ENCODE peak calls at places on chromosome 10, in eight cellular contexts. One of them, this sample, is unnamed. For H3K9me3, the result is how much of the 10 kb centered on the place peaks cover.

GRCh38 chr10:131775444-131775832 is 125.4 kb upstream of the PPP2R2D start:
- DNase-seq in sigmoid colon: peak
- DNase-seq in Peyer's patch: no peak
- DNase-seq in H1: no peak
- DNase-seq in IMR-90: no peak
- DNase-seq in breast epithelium: no peak
- DNase-seq in heart left ventricle: no peak
- DNase-seq in right lobe of liver: no peak
- DNase-seq in this sample: no peak

GRCh38 chr10:72329290-72330058 is 25.2 kb downstream of the DNAJB12 start:
- DNase-seq in sigmoid colon: no peak
- DNase-seq in Peyer's patch: no peak
- DNase-seq in H1: no peak
- DNase-seq in IMR-90: no peak
- DNase-seq in breast epithelium: no peak
- DNase-seq in heart left ventricle: peak
- DNase-seq in right lobe of liver: no peak
- DNase-seq in this sample: no peak

GRCh38 chr10:14153570-14154055 is 177.1 kb downstream of the FRMD4A start:
- DNase-seq in sigmoid colon: no peak
- DNase-seq in Peyer's patch: no peak
- DNase-seq in H1: no peak
- DNase-seq in IMR-90: peak
- DNase-seq in breast epithelium: no peak
- DNase-seq in heart left ventricle: peak
- DNase-seq in right lobe of liver: no peak
- DNase-seq in this sample: no peak

GRCh38 chr10:85978566-85979358 is 387.8 kb downstream of the GRID1 start:
- DNase-seq in sigmoid colon: no peak
- DNase-seq in Peyer's patch: no peak
- DNase-seq in H1: no peak
- DNase-seq in IMR-90: no peak
- DNase-seq in breast epithelium: no peak
- DNase-seq in heart left ventricle: no peak
- DNase-seq in right lobe of liver: no peak
- DNase-seq in this sample: peak

GRCh38 chr10:24616536-24616935 is 107.2 kb downstream of the ARHGAP21 start:
- DNase-seq in sigmoid colon: no peak
- DNase-seq in Peyer's patch: no peak
- DNase-seq in H1: no peak
- DNase-seq in IMR-90: peak
- DNase-seq in breast epithelium: no peak
- DNase-seq in heart left ventricle: no peak
- DNase-seq in right lobe of liver: no peak
- DNase-seq in this sample: no peak

GRCh38 chr10:14254368-14254767 is 76.4 kb downstream of the FRMD4A start:
- DNase-seq in sigmoid colon: no peak
- DNase-seq in Peyer's patch: no peak
- DNase-seq in H1: no peak
- DNase-seq in IMR-90: no peak
- DNase-seq in breast epithelium: no peak
- DNase-seq in heart left ventricle: no peak
- DNase-seq in right lobe of liver: no peak
- DNase-seq in this sample: no peak

GRCh38 chr10:58641095-58641531 is 128.4 kb downstream of the BICC1 start:
- DNase-seq in sigmoid colon: no peak
- DNase-seq in Peyer's patch: no peak
- DNase-seq in H1: no peak
- DNase-seq in IMR-90: peak
- DNase-seq in breast epithelium: peak
- DNase-seq in heart left ventricle: no peak
- DNase-seq in right lobe of liver: no peak
- DNase-seq in this sample: no peak

GRCh38 chr10:61960396-61961120 is 59.1 kb downstream of the ARID5B start:
- DNase-seq in sigmoid colon: no peak
- DNase-seq in Peyer's patch: no peak
- DNase-seq in H1: no peak
- DNase-seq in IMR-90: peak
- DNase-seq in breast epithelium: no peak
- DNase-seq in heart left ventricle: no peak
- DNase-seq in right lobe of liver: no peak
- DNase-seq in this sample: no peak

GRCh38 chr10:70664702-70665195 is 7.6 kb upstream of the ADAMTS14 start:
- DNase-seq in sigmoid colon: peak
- DNase-seq in Peyer's patch: no peak
- DNase-seq in H1: no peak
- DNase-seq in IMR-90: peak
- DNase-seq in breast epithelium: no peak
- DNase-seq in heart left ventricle: peak
- DNase-seq in right lobe of liver: no peak
- DNase-seq in this sample: no peak

GRCh38 chr10:32326680-32327363 is 20.1 kb downstream of the EPC1 start:
- DNase-seq in sigmoid colon: no peak
- DNase-seq in Peyer's patch: no peak
- DNase-seq in H1: no peak
- DNase-seq in IMR-90: no peak
- DNase-seq in breast epithelium: no peak
- DNase-seq in heart left ventricle: no peak
- DNase-seq in right lobe of liver: no peak
- DNase-seq in this sample: no peak

GRCh38 chr10:6766061-6766460 is 186.0 kb upstream of the PRKCQ start:
- DNase-seq in sigmoid colon: no peak
- DNase-seq in Peyer's patch: no peak
- DNase-seq in H1: no peak
- DNase-seq in IMR-90: peak
- DNase-seq in breast epithelium: no peak
- DNase-seq in heart left ventricle: no peak
- DNase-seq in right lobe of liver: no peak
- DNase-seq in this sample: no peak

GRCh38 chr10:44010873-44011602 is 362.4 kb upstream of the ZNF32 start:
- DNase-seq in sigmoid colon: no peak
- DNase-seq in Peyer's patch: no peak
- DNase-seq in H1: no peak
- DNase-seq in IMR-90: peak
- DNase-seq in breast epithelium: no peak
- DNase-seq in heart left ventricle: peak
- DNase-seq in right lobe of liver: no peak
- DNase-seq in this sample: no peak
- TF ChIP-seq POLR2A in sigmoid colon: no peak
- TF ChIP-seq POLR2A in Peyer's patch: no peak
- TF ChIP-seq POLR2A in H1: no peak
- TF ChIP-seq POLR2A in IMR-90: no peak
- TF ChIP-seq POLR2A in breast epithelium: no peak
- TF ChIP-seq POLR2A in heart left ventricle: no peak
- TF ChIP-seq POLR2A in right lobe of liver: no peak
- TF ChIP-seq POLR2A in this sample: no peak

DNA sequence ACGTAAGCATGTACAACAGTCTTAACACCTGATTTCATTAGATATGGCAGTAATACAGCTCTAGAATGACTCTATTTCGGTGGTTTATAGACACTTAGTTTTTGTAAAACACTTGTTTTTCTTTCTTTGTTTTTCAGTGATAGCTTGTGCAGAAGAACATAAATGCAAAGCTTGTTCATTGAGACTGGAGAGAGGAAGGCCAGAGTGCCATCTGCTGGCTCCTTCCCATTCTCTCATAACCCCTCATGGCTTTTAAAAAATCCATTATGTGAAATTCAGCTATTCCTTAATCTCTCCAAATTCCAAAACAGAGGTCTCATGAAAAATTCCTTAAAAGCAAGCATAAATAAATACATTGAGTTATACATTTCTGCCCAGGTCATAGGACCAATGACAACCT is 76.3 kb downstream of the CACNB2 start:
- DNase-seq in sigmoid colon: no peak
- DNase-seq in Peyer's patch: no peak
- DNase-seq in H1: no peak
- DNase-seq in IMR-90: peak
- DNase-seq in breast epithelium: no peak
- DNase-seq in heart left ventricle: no peak
- DNase-seq in right lobe of liver: no peak
- DNase-seq in this sample: no peak
- TF ChIP-seq CTCF in sigmoid colon: peak
- TF ChIP-seq CTCF in Peyer's patch: no peak
- TF ChIP-seq CTCF in H1: no peak
- TF ChIP-seq CTCF in IMR-90: peak
- TF ChIP-seq CTCF in breast epithelium: no peak
- TF ChIP-seq CTCF in heart left ventricle: peak
- TF ChIP-seq CTCF in right lobe of liver: no peak
- TF ChIP-seq CTCF in this sample: no peak

GRCh38 chr10:37947526-37947925 is 28.9 kb downstream of the ZNF25 start:
- DNase-seq in sigmoid colon: no peak
- DNase-seq in Peyer's patch: no peak
- DNase-seq in H1: no peak
- DNase-seq in IMR-90: no peak
- DNase-seq in breast epithelium: no peak
- DNase-seq in heart left ventricle: no peak
- DNase-seq in right lobe of liver: no peak
- DNase-seq in this sample: no peak
- H3K9me3 ChIP-seq in sigmoid colon: under half
- H3K9me3 ChIP-seq in Peyer's patch: under half
- H3K9me3 ChIP-seq in H1: half or more
- H3K9me3 ChIP-seq in IMR-90: under half
- H3K9me3 ChIP-seq in breast epithelium: under half
- H3K9me3 ChIP-seq in heart left ventricle: under half
- H3K9me3 ChIP-seq in right lobe of liver: under half
- H3K9me3 ChIP-seq in this sample: under half

GRCh38 chr10:99983280-99983988 is 26.3 kb downstream of the DNMBP start:
- DNase-seq in sigmoid colon: no peak
- DNase-seq in Peyer's patch: peak
- DNase-seq in H1: no peak
- DNase-seq in IMR-90: peak
- DNase-seq in breast epithelium: no peak
- DNase-seq in heart left ventricle: peak
- DNase-seq in right lobe of liver: peak
- DNase-seq in this sample: no peak
- TF ChIP-seq POLR2A in sigmoid colon: no peak
- TF ChIP-seq POLR2A in Peyer's patch: no peak
- TF ChIP-seq POLR2A in H1: no peak
- TF ChIP-seq POLR2A in IMR-90: peak
- TF ChIP-seq POLR2A in breast epithelium: no peak
- TF ChIP-seq POLR2A in heart left ventricle: no peak
- TF ChIP-seq POLR2A in right lobe of liver: no peak
- TF ChIP-seq POLR2A in this sample: no peak

GRCh38 chr10:130188195-130189175 is 52.3 kb downstream of the GLRX3 start:
- DNase-seq in sigmoid colon: no peak
- DNase-seq in Peyer's patch: no peak
- DNase-seq in H1: no peak
- DNase-seq in IMR-90: no peak
- DNase-seq in breast epithelium: no peak
- DNase-seq in heart left ventricle: no peak
- DNase-seq in right lobe of liver: no peak
- DNase-seq in this sample: no peak
- TF ChIP-seq CTCF in sigmoid colon: no peak
- TF ChIP-seq CTCF in Peyer's patch: no peak
- TF ChIP-seq CTCF in H1: no peak
- TF ChIP-seq CTCF in IMR-90: no peak
- TF ChIP-seq CTCF in breast epithelium: no peak
- TF ChIP-seq CTCF in heart left ventricle: no peak
- TF ChIP-seq CTCF in right lobe of liver: no peak
- TF ChIP-seq CTCF in this sample: no peak

GRCh38 chr10:37643187-37643586 is 214.2 kb downstream of the ZNF248 start:
- DNase-seq in sigmoid colon: no peak
- DNase-seq in Peyer's patch: no peak
- DNase-seq in H1: no peak
- DNase-seq in IMR-90: no peak
- DNase-seq in breast epithelium: no peak
- DNase-seq in heart left ventricle: no peak
- DNase-seq in right lobe of liver: no peak
- DNase-seq in this sample: no peak
- H3K9me3 ChIP-seq in sigmoid colon: under half
- H3K9me3 ChIP-seq in Peyer's patch: under half
- H3K9me3 ChIP-seq in H1: half or more
- H3K9me3 ChIP-seq in IMR-90: under half
- H3K9me3 ChIP-seq in breast epithelium: under half
- H3K9me3 ChIP-seq in heart left ventricle: under half
- H3K9me3 ChIP-seq in right lobe of liver: under half
- H3K9me3 ChIP-seq in this sample: under half

GRCh38 chr10:75235375-75236177 is at the start of gene COMTD1:
- DNase-seq in sigmoid colon: peak
- DNase-seq in Peyer's patch: peak
- DNase-seq in H1: peak
- DNase-seq in IMR-90: peak
- DNase-seq in breast epithelium: peak
- DNase-seq in heart left ventricle: peak
- DNase-seq in right lobe of liver: peak
- DNase-seq in this sample: no peak
- TF ChIP-seq POLR2A in sigmoid colon: no peak
- TF ChIP-seq POLR2A in Peyer's patch: peak
- TF ChIP-seq POLR2A in H1: peak
- TF ChIP-seq POLR2A in IMR-90: peak
- TF ChIP-seq POLR2A in breast epithelium: no peak
- TF ChIP-seq POLR2A in heart left ventricle: peak
- TF ChIP-seq POLR2A in right lobe of liver: no peak
- TF ChIP-seq POLR2A in this sample: no peak

DNA sequence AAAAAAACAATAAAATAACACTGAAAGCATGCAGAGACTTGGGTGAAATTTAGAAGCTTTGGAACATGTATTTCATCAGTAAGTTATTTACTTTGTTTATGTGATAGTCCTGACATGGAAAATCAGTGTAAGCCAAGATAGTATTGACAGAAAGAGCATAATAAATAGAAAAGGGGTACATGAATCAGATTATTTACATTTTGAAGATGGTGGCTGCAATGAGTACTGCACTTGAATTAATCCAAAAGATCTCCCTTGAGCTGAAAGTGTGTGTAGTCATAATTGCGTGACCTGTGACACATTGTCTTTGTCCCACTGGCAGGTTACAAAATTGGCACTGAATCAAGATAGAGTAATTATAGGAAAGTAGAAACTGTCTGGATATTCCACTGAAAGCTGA is 562.9 kb downstream of the GFRA1 start:
- DNase-seq in sigmoid colon: no peak
- DNase-seq in Peyer's patch: no peak
- DNase-seq in H1: no peak
- DNase-seq in IMR-90: no peak
- DNase-seq in breast epithelium: no peak
- DNase-seq in heart left ventricle: no peak
- DNase-seq in right lobe of liver: no peak
- DNase-seq in this sample: no peak
- TF ChIP-seq CTCF in sigmoid colon: no peak
- TF ChIP-seq CTCF in Peyer's patch: no peak
- TF ChIP-seq CTCF in H1: no peak
- TF ChIP-seq CTCF in IMR-90: no peak
- TF ChIP-seq CTCF in breast epithelium: no peak
- TF ChIP-seq CTCF in heart left ventricle: no peak
- TF ChIP-seq CTCF in right lobe of liver: no peak
- TF ChIP-seq CTCF in this sample: no peak

DNA sequence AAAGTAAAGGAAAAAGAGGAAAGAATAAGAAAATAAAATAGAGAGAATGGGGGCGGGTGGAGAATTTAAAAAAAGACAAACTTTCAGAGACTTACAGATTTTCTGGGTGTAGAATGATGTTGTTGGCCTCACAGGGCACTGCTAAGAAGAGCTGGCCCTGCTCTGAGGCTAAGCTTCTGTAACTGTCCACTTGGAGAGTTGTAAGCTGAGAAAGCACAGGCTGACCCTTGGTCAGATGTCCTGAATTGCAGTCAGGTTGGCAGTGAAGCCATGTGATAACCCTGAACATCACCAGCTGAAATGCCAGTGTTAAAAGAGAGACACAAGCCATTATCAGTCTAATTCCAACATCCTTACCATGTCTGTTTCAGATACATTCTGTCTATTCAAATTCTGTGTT is 272.1 kb upstream of the SORCS1 start:
- DNase-seq in sigmoid colon: no peak
- DNase-seq in Peyer's patch: no peak
- DNase-seq in H1: no peak
- DNase-seq in IMR-90: no peak
- DNase-seq in breast epithelium: no peak
- DNase-seq in heart left ventricle: no peak
- DNase-seq in right lobe of liver: no peak
- DNase-seq in this sample: no peak
- H3K9me3 ChIP-seq in sigmoid colon: under half
- H3K9me3 ChIP-seq in Peyer's patch: under half
- H3K9me3 ChIP-seq in H1: under half
- H3K9me3 ChIP-seq in IMR-90: under half
- H3K9me3 ChIP-seq in breast epithelium: under half
- H3K9me3 ChIP-seq in heart left ventricle: under half
- H3K9me3 ChIP-seq in right lobe of liver: under half
- H3K9me3 ChIP-seq in this sample: under half